ENCODE peak calls at places on chromosomes 1 and 21, in nine cellular contexts. X is heart right ventricle, O is left ventricle myocardium inferior, T is A673, R is esophagus squamous epithelium, M is uterus, K is fibroblast of the aortic adventitia, Z is neural crest cell, A is mammary epithelial cell. E is an unnamed sample.

GRCh38 chr21:35179990-35180557 is 131.0 kb upstream of the RUNX1 start:
- DNase-seq in X (no peak), O (no peak), T (no peak), R (no peak), M (no peak), K (peak; percentile 82), Z (no peak), A (peak; percentile 87), E (no peak)

GRCh38 chr1:181802466-181802865 is 259.0 kb downstream of the ZNF648 start:
- DNase-seq in X (no peak), O (no peak), T (no peak), R (no peak), M (no peak), K (no peak), Z (no peak), A (no peak), E (no peak)

GRCh38 chr1:55244476-55245109 is 29.4 kb upstream of the USP24 start:
- DNase-seq in X (no peak), O (no peak), T (no peak), R (no peak), M (no peak), K (peak; percentile 33), Z (no peak), A (peak; percentile 55), E (no peak)

GRCh38 chr1:182977480-182977879 is 24.5 kb upstream of the SHCBP1L start:
- DNase-seq in X (no peak), O (no peak), T (no peak), R (no peak), M (no peak), K (no peak), Z (no peak), A (peak; percentile 39), E (no peak)

GRCh38 chr1:203278087-203278884 is 27.0 kb upstream of the BTG2 start:
- DNase-seq in X (peak; percentile 96), O (peak; percentile 97), T (no peak), R (no peak), M (peak; percentile 98), K (peak; percentile 88), Z (peak; percentile 43), A (peak; percentile 50), E (no peak)

GRCh38 chr1:32933742-32934322 is 30.8 kb downstream of the RNF19B start:
- DNase-seq in X (no peak), O (no peak), T (peak; percentile 24), R (no peak), M (peak; percentile 59), K (peak; percentile 59), Z (no peak), A (peak; percentile 80), E (no peak)

GRCh38 chr1:92951141-92951582 is 10.1 kb downstream of the DIPK1A start:
- DNase-seq in X (no peak), O (no peak), T (peak; percentile 45), R (no peak), M (no peak), K (peak; percentile 75), Z (no peak), A (peak; percentile 74), E (no peak)

GRCh38 chr1:219265026-219265515 is 91.4 kb downstream of the LYPLAL1 start:
- DNase-seq in X (no peak), O (no peak), T (peak; percentile 18), R (no peak), M (no peak), K (peak; percentile 12), Z (no peak), A (no peak), E (no peak)

GRCh38 chr1:28437260-28437923 is 67.9 kb downstream of the PHACTR4 start:
- DNase-seq in X (no peak), O (no peak), T (peak; percentile 83), R (no peak), M (peak; percentile 18), K (peak; percentile 77), Z (no peak), A (peak; percentile 84), E (no peak)

GRCh38 chr1:150551049-150551783 is 2.0 kb downstream of the ADAMTSL4 start:
- DNase-seq in X (no peak), O (no peak), T (peak; percentile 63), R (no peak), M (no peak), K (no peak), Z (no peak), A (no peak), E (no peak)

GRCh38 chr1:150550222-150551048 is 1.2 kb downstream of the ADAMTSL4 start:
- DNase-seq in X (no peak), O (no peak), T (no peak), R (no peak), M (peak; percentile 72), K (peak; percentile 41), Z (no peak), A (no peak), E (no peak)

GRCh38 chr1:150548632-150549495 is at the start of gene ADAMTSL4:
- DNase-seq in X (peak; percentile 65), O (peak; percentile 62), T (peak; percentile 67), R (no peak), M (peak; percentile 57), K (peak; percentile 75), Z (peak; percentile 50), A (peak; percentile 60), E (no peak)

GRCh38 chr1:150548324-150548631 is 930 bp upstream of the ADAMTSL4 start:
- DNase-seq in X (no peak), O (no peak), T (no peak), R (no peak), M (no peak), K (no peak), Z (no peak), A (no peak), E (no peak)

GRCh38 chr1:150549496-150550221 is 451 bp downstream of the ADAMTSL4 start:
- DNase-seq in X (no peak), O (peak; percentile 51), T (no peak), R (no peak), M (peak; percentile 63), K (peak; percentile 45), Z (no peak), A (no peak), E (no peak)
- TF ChIP-seq CTCF in X (no peak), O (no peak), T (no peak), R (no peak), M (no peak), K (no peak), Z (no peak), A (no peak), E (no peak)

GRCh38 chr1:214281030-214281901 is at the start of gene SMYD2:
- DNase-seq in X (peak; percentile 77), O (peak; percentile 79), T (peak; percentile 82), R (no peak), M (peak; percentile 57), K (peak; percentile 33), Z (peak; percentile 58), A (peak; percentile 84), E (no peak)
- TF ChIP-seq CTCF in X (no peak), O (no peak), T (no peak), R (no peak), M (no peak), K (no peak), Z (no peak), A (no peak), E (no peak)

DNA sequence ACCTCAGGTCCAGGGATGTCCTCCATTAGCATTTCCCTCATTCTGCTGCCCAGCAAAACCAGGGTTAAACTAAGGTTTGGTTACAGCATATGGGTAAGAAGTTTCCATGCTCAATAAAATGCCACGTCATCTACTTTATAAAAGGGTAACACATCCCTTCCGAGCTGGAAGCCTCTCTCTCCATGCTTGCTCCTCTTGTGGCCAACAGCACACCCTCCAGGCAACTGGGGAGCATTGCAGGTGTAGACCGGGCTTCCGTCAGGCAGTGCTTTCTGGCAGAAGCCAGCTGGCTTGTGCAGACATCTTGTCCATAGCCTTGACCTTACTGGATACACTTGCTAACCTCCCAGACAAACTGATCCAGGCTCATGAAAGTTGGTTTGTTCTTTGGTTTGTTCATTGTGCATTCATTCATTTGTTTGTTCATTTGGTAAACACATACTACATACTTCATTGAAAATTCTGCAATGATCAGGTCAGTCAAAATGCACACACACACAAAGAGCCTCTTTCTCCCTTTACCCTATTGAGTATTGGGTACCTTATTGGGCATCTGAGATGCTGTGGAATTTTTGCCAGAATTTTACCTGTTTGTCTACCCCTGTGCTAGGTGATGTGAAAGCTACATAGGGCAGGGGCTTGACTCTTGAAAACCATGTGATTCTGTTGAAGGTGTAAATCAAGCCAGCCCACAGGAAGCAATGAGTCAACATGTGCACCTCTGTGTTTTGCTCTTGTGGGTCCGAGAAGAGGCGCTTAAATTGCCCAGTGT is 422.8 kb downstream of the CAMTA1 start:
- DNase-seq in X (peak; percentile 24), O (no peak), T (peak; percentile 84), R (no peak), M (no peak), K (peak; percentile 35), Z (peak; percentile 65), A (peak; percentile 64), E (no peak)
- TF ChIP-seq CTCF in X (peak; percentile 60), O (peak; percentile 79), T (peak; percentile 91), R (no peak), M (no peak), K (peak; percentile 44), Z (peak; percentile 73), A (peak; percentile 99), E (no peak)

GRCh38 chr1:77146270-77146669 is 73.0 kb downstream of the PIGK start:
- DNase-seq in X (no peak), O (no peak), T (no peak), R (no peak), M (no peak), K (no peak), Z (no peak), A (no peak), E (no peak)

GRCh38 chr1:77139389-77139788 is 79.8 kb downstream of the PIGK start:
- DNase-seq in X (no peak), O (no peak), T (no peak), R (no peak), M (no peak), K (no peak), Z (no peak), A (no peak), E (no peak)

GRCh38 chr1:77143529-77144121 is 75.6 kb downstream of the PIGK start:
- DNase-seq in X (no peak), O (no peak), T (peak; percentile 18), R (no peak), M (no peak), K (peak; percentile 25), Z (no peak), A (no peak), E (no peak)
- TF ChIP-seq CTCF in X (peak; percentile 33), O (peak; percentile 47), T (peak; percentile 63), R (no peak), M (no peak), K (peak; percentile 27), Z (peak; percentile 72), A (peak; percentile 27), E (no peak)

DNA sequence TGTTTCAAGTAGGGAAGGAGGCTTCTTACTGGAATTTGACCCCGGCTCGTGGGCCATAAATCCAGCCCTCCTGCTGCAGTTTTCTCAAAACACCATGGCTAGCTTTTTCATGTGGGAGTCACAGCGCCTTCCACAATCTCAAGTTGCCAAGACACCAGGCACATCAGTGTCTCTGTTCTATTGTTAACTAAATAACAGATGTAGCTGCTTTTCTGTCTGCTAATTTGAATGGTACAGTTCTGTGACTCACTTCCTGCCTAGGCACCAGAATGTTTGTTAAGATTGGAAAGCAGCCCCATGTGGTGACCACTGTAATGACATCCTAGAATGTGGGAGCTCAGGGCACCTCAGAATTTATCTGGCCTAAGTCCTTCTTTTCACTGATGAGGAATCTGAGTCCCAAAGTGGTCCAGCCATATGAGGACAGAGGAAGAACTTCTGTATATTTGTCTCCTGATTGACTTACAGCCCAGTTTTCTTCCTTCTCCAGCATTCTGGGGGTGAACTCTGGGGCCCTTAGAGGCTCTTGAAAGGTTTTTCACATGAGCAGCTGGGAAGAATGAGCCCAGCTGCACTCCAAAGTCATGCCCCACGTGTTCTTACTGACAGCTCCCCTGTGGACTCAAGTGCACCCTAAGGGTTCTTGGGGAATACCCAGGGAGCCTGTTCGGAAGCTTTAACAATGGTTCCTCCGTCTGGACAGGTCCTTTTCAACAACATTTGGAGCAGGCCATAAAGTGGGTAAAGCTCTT is 27.5 kb downstream of the TRIM45 start:
- DNase-seq in X (no peak), O (no peak), T (peak; percentile 75), R (no peak), M (peak; percentile 65), K (peak; percentile 83), Z (no peak), A (peak; percentile 66), E (no peak)
- TF ChIP-seq CTCF in X (no peak), O (no peak), T (peak; percentile 34), R (no peak), M (no peak), K (peak; percentile 49), Z (peak; percentile 48), A (peak; percentile 57), E (no peak)

E was measured in omental fat pad.